ENCODE peak calls at places on chromosomes 6 and 20, in ten cellular contexts. Z, U, O, W, I, H, Y, C, E and S are unnamed samples.

GRCh38 chr20:24395151-24395550 is 74.3 kb upstream of the SYNDIG1 start:
- DNase-seq in O (no peak), U (no peak), Z (no peak), E (no peak), W (no peak), H (no peak), I (no peak), Y (no peak), C (no peak), S (no peak)

GRCh38 chr6:119742188-119742803 is 392.7 kb upstream of the MAN1A1 start:
- DNase-seq in Y (peak), I (peak), W (peak), O (no peak), Z (peak), H (peak), E (peak), C (peak), U (no peak), S (peak)

GRCh38 chr20:63226020-63226943 is 9.4 kb upstream of the BIRC7 start:
- DNase-seq in U (no peak), C (no peak), E (no peak), Z (no peak), O (no peak), Y (no peak), I (no peak), W (peak), H (no peak), S (no peak)

GRCh38 chr20:37615507-37616425 is 78.1 kb upstream of the CTNNBL1 start:
- DNase-seq in W (peak), Z (no peak), O (no peak), C (peak), I (no peak), E (peak), Y (peak), U (no peak), H (peak), S (peak)

GRCh38 chr6:90249458-90249857 is 47.2 kb downstream of the BACH2 start:
- DNase-seq in E (no peak), H (no peak), U (no peak), I (no peak), Z (no peak), C (no peak), O (no peak), Y (no peak), W (no peak), S (no peak)

GRCh38 chr20:19692685-19693119 is 65.4 kb upstream of the RIN2 start:
- DNase-seq in C (peak), Y (peak), E (peak), I (peak), W (peak), Z (peak), O (peak), H (peak), U (peak), S (peak)

GRCh38 chr6:82364087-82365010 is 732 bp downstream of the TPBG start:
- DNase-seq in O (peak), I (peak), H (peak), Z (peak), E (peak), W (peak), C (peak), Y (peak), U (peak), S (no peak)

GRCh38 chr6:43070028-43070632 is 6.0 kb upstream of the PTK7 start:
- DNase-seq in Z (no peak), I (no peak), C (peak), H (peak), W (peak), O (peak), Y (peak), U (no peak), E (no peak), S (no peak)

DNA sequence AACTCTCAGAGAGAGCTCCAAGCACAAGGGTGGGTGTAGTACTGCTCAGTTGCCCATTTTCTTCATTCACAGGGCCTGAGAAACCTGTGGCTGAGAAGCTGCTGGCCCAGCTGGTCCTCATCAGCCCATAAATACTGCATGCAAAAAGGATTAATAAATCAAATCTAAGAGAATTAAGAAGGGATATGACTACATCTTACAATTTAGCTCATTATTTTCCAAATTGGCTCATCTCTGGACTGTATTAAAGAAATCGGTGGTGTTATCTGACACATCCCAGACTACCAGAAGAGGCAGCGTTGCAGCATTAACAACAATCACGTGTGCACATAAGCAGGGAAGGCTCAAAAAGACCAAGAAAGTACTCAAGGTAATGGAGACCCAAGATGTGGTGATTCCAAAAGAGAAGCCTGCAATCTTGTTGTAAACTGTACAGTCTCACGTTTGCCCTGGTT is 90.7 kb downstream of the CD24 start:
- DNase-seq in E (no peak), I (no peak), W (no peak), U (no peak), H (no peak), Z (no peak), C (no peak), Y (peak), O (no peak), S (no peak)
- TF ChIP-seq CTCF in E (peak), I (no peak), W (no peak), U (no peak), H (no peak), Z (no peak), C (no peak), Y (peak), O (no peak), S (no peak)

GRCh38 chr6:143232849-143233248 is 172.2 kb downstream of the AIG1 start:
- DNase-seq in H (no peak), U (no peak), E (peak), Z (no peak), W (peak), C (peak), Y (peak), O (no peak), I (peak), S (no peak)
- TF ChIP-seq CTCF in H (peak), U (peak), E (peak), Z (peak), W (peak), C (peak), Y (peak), O (no peak), I (peak), S (peak)

DNA sequence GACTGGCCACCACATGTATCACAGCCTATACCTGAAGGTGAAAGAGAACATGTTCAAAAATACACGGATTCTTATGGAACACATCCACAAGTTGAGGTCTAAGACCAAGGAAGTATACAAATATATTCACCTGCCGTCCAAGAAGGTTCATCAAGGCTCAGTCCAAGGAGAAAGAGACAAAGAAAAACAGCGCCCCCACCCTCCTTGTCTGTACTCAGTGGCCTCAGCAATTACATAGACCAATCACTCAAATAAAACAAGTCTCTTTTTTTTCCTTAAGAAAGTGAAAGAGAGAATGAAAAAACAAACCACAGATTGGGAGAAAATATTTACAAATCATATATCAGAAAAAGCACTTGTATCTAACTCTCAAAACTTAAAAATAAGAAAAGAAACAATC is 19.5 kb downstream of the CPXM1 start:
- DNase-seq in E (no peak), Z (no peak), Y (no peak), I (no peak), H (no peak), U (no peak), W (no peak), C (no peak), O (no peak), S (no peak)
- TF ChIP-seq CTCF in E (no peak), Z (no peak), Y (no peak), I (peak), H (no peak), U (no peak), W (no peak), C (no peak), O (no peak), S (no peak)

GRCh38 chr6:14037402-14038277 is 79.9 kb upstream of the CD83 start:
- DNase-seq in H (peak), C (no peak), Y (no peak), U (no peak), I (peak), W (no peak), O (no peak), Z (no peak), E (no peak), S (no peak)

GRCh38 chr6:14036911-14037310 is 80.7 kb upstream of the CD83 start:
- DNase-seq in H (no peak), E (no peak), I (no peak), C (no peak), O (no peak), U (no peak), W (no peak), Y (no peak), Z (no peak), S (no peak)

GRCh38 chr6:14039038-14039437 is 78.5 kb upstream of the CD83 start:
- DNase-seq in U (no peak), E (no peak), O (no peak), Y (no peak), I (no peak), Z (no peak), C (no peak), W (no peak), H (no peak), S (no peak)

GRCh38 chr6:14038636-14039035 is 78.9 kb upstream of the CD83 start:
- DNase-seq in U (no peak), I (no peak), C (no peak), W (no peak), E (no peak), Z (no peak), O (no peak), Y (no peak), H (peak), S (no peak)

DNA sequence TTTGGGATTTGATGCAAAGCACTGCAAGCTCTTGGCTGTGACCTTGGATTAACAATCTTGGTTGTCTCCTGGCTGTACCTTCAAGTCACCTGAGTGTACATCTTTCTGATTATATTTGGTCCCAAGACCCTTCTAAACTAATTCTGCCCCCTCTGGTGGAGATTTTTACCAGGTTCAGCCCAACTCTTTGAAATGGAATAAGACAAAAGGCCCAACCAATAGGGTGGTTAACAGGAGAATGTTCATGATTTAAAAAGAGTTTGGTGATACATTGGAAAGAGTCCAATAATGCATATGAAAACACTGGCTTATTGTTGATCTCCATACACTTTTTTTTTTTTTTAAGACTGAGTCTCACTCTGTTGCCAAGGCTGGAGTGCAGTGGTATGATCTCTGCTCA is 77.5 kb upstream of the CD83 start:
- DNase-seq in O (no peak), I (no peak), W (no peak), E (no peak), U (no peak), C (no peak), Z (no peak), H (no peak), Y (no peak), S (no peak)
- TF ChIP-seq CTCF in O (no peak), I (no peak), W (no peak), E (no peak), U (no peak), C (no peak), Z (no peak), H (no peak), Y (peak), S (no peak)

DNA sequence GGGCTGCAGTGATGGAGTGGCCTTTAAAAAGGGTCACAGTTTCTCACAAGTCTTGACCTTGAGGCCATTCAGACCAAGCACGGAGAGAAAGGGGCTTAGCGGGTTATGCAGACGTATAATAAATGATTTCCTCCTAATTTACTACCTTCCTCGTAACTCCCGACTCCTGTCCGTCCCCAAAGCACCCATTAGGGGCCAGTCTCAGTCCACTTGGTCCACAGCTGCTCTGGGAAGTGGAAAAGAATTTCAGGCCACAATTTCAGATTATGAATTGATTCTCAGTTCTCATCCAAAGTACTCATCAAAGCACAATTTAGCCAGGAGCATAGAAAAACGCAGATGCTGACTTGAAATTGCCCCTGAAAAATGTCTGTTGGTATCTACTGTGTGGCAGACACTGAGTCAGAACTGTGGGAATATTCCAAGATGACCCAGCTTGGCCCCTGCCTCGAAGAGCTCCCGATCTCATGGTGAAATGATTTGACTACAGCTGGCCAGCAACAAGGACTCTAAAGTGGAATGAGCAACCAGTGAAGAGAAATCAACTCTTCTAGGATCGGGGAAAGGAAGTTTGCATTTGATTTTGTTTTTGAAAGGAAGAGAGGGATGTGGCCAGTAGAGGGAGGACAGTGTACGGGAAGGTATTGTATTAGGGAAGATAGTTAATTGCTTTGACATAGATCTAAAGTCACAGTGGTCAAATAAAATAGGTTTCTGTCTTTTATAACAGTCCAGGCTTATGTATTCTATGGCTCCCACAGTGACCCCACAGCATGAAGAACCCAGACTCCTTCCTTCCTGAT is 15.2 kb upstream of the STK35 start:
- DNase-seq in C (no peak), U (no peak), E (no peak), I (no peak), H (no peak), W (no peak), Y (no peak), O (no peak), Z (no peak), S (no peak)
- TF ChIP-seq CTCF in C (no peak), U (no peak), E (no peak), I (peak), H (no peak), W (no peak), Y (peak), O (no peak), Z (peak), S (no peak)

GRCh38 chr6:144321839-144322591 is 36.9 kb downstream of the UTRN start:
- DNase-seq in H (peak), O (no peak), I (peak), C (no peak), U (peak), Z (no peak), W (no peak), E (no peak), Y (no peak), S (no peak)
- TF ChIP-seq CTCF in H (no peak), O (no peak), I (no peak), C (no peak), U (no peak), Z (no peak), W (no peak), E (no peak), Y (no peak), S (no peak)

DNA sequence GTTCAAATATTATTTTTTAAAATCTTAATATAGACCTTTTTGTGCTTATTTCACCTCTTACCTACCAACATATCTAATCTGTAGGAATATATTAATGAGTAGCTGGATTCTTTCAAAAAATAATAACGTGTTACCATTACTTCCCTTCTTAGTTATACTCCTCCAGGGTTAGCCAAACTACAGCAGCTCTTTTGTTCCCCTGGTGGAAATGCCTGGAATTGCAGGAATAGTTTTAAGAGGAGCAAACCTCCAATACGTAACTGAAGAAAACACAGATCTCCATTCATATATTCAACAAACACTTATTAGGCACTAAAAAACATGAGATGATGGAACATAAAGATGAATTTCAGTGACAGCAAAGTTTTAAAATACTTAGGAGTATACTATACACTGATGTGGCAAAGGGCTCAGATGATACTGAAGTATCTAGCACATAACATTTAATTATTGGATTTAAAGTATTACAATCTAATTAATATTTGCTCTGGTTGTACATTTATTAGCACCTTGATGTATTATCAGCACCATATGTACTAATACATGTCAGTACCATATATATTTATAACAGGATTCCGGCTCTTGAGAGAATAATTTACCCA is 78.3 kb downstream of the TBX18 start:
- DNase-seq in Y (peak), I (peak), W (peak), U (no peak), H (no peak), E (peak), C (peak), O (no peak), Z (no peak), S (no peak)
- TF ChIP-seq CTCF in Y (peak), I (peak), W (peak), U (peak), H (peak), E (peak), C (no peak), O (no peak), Z (peak), S (no peak)